ENCODE peak calls at places on chromosomes 1 and 21, in nine cellular contexts. One of them, this sample, is unnamed.
A peak's percentile ranks its signal among the peaks of the same experiment; 100 is the strongest.

GRCh38 chr1:67675800-67676199 is 9.2 kb upstream of the GADD45A start:
- DNase-seq in adrenal gland: no peak
- DNase-seq in transverse colon: no peak
- DNase-seq in suprapubic skin: no peak
- DNase-seq in heart right ventricle: no peak
- DNase-seq in lung: no peak
- DNase-seq in gastrocnemius medialis: no peak
- DNase-seq in A549: no peak
- DNase-seq in tibial artery: no peak
- DNase-seq in this sample: no peak

GRCh38 chr1:201946224-201946908 is at the start of gene LMOD1:
- DNase-seq in adrenal gland: peak; percentile 96
- DNase-seq in transverse colon: peak; percentile 82
- DNase-seq in suprapubic skin: peak; percentile 87
- DNase-seq in heart right ventricle: peak; percentile 81
- DNase-seq in lung: peak; percentile 77
- DNase-seq in gastrocnemius medialis: peak; percentile 84
- DNase-seq in A549: no peak
- DNase-seq in tibial artery: peak; percentile 99
- DNase-seq in this sample: peak; percentile 98

GRCh38 chr1:212110617-212111016 is 75.1 kb downstream of the DTL start:
- DNase-seq in adrenal gland: no peak
- DNase-seq in transverse colon: no peak
- DNase-seq in suprapubic skin: no peak
- DNase-seq in heart right ventricle: no peak
- DNase-seq in lung: no peak
- DNase-seq in gastrocnemius medialis: no peak
- DNase-seq in A549: no peak
- DNase-seq in tibial artery: no peak
- DNase-seq in this sample: no peak

GRCh38 chr1:77218477-77219165 is 609 bp downstream of the PIGK start:
- DNase-seq in adrenal gland: no peak
- DNase-seq in transverse colon: no peak
- DNase-seq in suprapubic skin: no peak
- DNase-seq in heart right ventricle: no peak
- DNase-seq in lung: no peak
- DNase-seq in gastrocnemius medialis: no peak
- DNase-seq in A549: no peak
- DNase-seq in tibial artery: no peak
- DNase-seq in this sample: no peak

GRCh38 chr1:160397651-160398050 is 2.7 kb upstream of the VANGL2 start:
- DNase-seq in adrenal gland: peak; percentile 15
- DNase-seq in transverse colon: no peak
- DNase-seq in suprapubic skin: no peak
- DNase-seq in heart right ventricle: no peak
- DNase-seq in lung: no peak
- DNase-seq in gastrocnemius medialis: no peak
- DNase-seq in A549: no peak
- DNase-seq in tibial artery: no peak
- DNase-seq in this sample: no peak

GRCh38 chr1:118973536-118974160 is 14.5 kb downstream of the TBX15 start:
- DNase-seq in adrenal gland: no peak
- DNase-seq in transverse colon: no peak
- DNase-seq in suprapubic skin: no peak
- DNase-seq in heart right ventricle: no peak
- DNase-seq in lung: no peak
- DNase-seq in gastrocnemius medialis: no peak
- DNase-seq in A549: no peak
- DNase-seq in tibial artery: peak; percentile 82
- DNase-seq in this sample: no peak

GRCh38 chr1:84961316-84961715 is 35.6 kb downstream of the MCOLN2 start:
- DNase-seq in adrenal gland: no peak
- DNase-seq in transverse colon: no peak
- DNase-seq in suprapubic skin: no peak
- DNase-seq in heart right ventricle: no peak
- DNase-seq in lung: no peak
- DNase-seq in gastrocnemius medialis: no peak
- DNase-seq in A549: no peak
- DNase-seq in tibial artery: no peak
- DNase-seq in this sample: no peak

GRCh38 chr1:78834201-78834741 is 172.3 kb downstream of the ADGRL4 start:
- DNase-seq in adrenal gland: no peak
- DNase-seq in transverse colon: no peak
- DNase-seq in suprapubic skin: no peak
- DNase-seq in heart right ventricle: no peak
- DNase-seq in lung: no peak
- DNase-seq in gastrocnemius medialis: no peak
- DNase-seq in A549: no peak
- DNase-seq in tibial artery: no peak
- DNase-seq in this sample: no peak

GRCh38 chr1:117036018-117036421 is 24.1 kb upstream of the TTF2 start:
- DNase-seq in adrenal gland: no peak
- DNase-seq in transverse colon: no peak
- DNase-seq in suprapubic skin: no peak
- DNase-seq in heart right ventricle: no peak
- DNase-seq in lung: no peak
- DNase-seq in gastrocnemius medialis: no peak
- DNase-seq in A549: no peak
- DNase-seq in tibial artery: no peak
- DNase-seq in this sample: no peak

GRCh38 chr21:32886339-32886738 is 114.8 kb upstream of the PAXBP1 start:
- DNase-seq in adrenal gland: no peak
- DNase-seq in transverse colon: no peak
- DNase-seq in suprapubic skin: no peak
- DNase-seq in heart right ventricle: no peak
- DNase-seq in lung: no peak
- DNase-seq in gastrocnemius medialis: no peak
- DNase-seq in A549: no peak
- DNase-seq in tibial artery: no peak
- DNase-seq in this sample: no peak

GRCh38 chr1:210233495-210234253 is 1.1 kb downstream of the SERTAD4 start:
- DNase-seq in adrenal gland: peak; percentile 66
- DNase-seq in transverse colon: peak; percentile 54
- DNase-seq in suprapubic skin: no peak
- DNase-seq in heart right ventricle: peak; percentile 52
- DNase-seq in lung: peak; percentile 65
- DNase-seq in gastrocnemius medialis: no peak
- DNase-seq in A549: peak; percentile 33
- DNase-seq in tibial artery: peak; percentile 79
- DNase-seq in this sample: peak; percentile 81

GRCh38 chr1:9996624-9997582 is at the start of gene RBP7:
- DNase-seq in adrenal gland: no peak
- DNase-seq in transverse colon: peak; percentile 10
- DNase-seq in suprapubic skin: peak; percentile 63
- DNase-seq in heart right ventricle: peak; percentile 37
- DNase-seq in lung: no peak
- DNase-seq in gastrocnemius medialis: no peak
- DNase-seq in A549: peak; percentile 27
- DNase-seq in tibial artery: peak; percentile 66
- DNase-seq in this sample: no peak

GRCh38 chr1:99217599-99217998 is 46.7 kb upstream of the PLPPR4 start:
- DNase-seq in adrenal gland: no peak
- DNase-seq in transverse colon: no peak
- DNase-seq in suprapubic skin: no peak
- DNase-seq in heart right ventricle: no peak
- DNase-seq in lung: no peak
- DNase-seq in gastrocnemius medialis: no peak
- DNase-seq in A549: no peak
- DNase-seq in tibial artery: no peak
- DNase-seq in this sample: no peak

GRCh38 chr1:245418029-245418428 is 263.2 kb downstream of the KIF26B start:
- DNase-seq in adrenal gland: no peak
- DNase-seq in transverse colon: no peak
- DNase-seq in suprapubic skin: no peak
- DNase-seq in heart right ventricle: no peak
- DNase-seq in lung: no peak
- DNase-seq in gastrocnemius medialis: no peak
- DNase-seq in A549: no peak
- DNase-seq in tibial artery: no peak
- DNase-seq in this sample: no peak

GRCh38 chr1:28104866-28105467 is 16.6 kb upstream of the EYA3 start:
- DNase-seq in adrenal gland: peak; percentile 78
- DNase-seq in transverse colon: peak; percentile 72
- DNase-seq in suprapubic skin: no peak
- DNase-seq in heart right ventricle: no peak
- DNase-seq in lung: peak; percentile 75
- DNase-seq in gastrocnemius medialis: no peak
- DNase-seq in A549: no peak
- DNase-seq in tibial artery: no peak
- DNase-seq in this sample: no peak

GRCh38 chr1:243917177-243917862 is 67.3 kb upstream of the AKT3 start:
- DNase-seq in adrenal gland: peak; percentile 68
- DNase-seq in transverse colon: peak; percentile 15
- DNase-seq in suprapubic skin: no peak
- DNase-seq in heart right ventricle: peak; percentile 17
- DNase-seq in lung: no peak
- DNase-seq in gastrocnemius medialis: no peak
- DNase-seq in A549: peak; percentile 48
- DNase-seq in tibial artery: no peak
- DNase-seq in this sample: no peak

GRCh38 chr1:46533179-46533864 is 18.1 kb downstream of the KNCN start:
- DNase-seq in adrenal gland: peak; percentile 63
- DNase-seq in transverse colon: peak; percentile 21
- DNase-seq in suprapubic skin: no peak
- DNase-seq in heart right ventricle: peak; percentile 50
- DNase-seq in lung: no peak
- DNase-seq in gastrocnemius medialis: no peak
- DNase-seq in A549: no peak
- DNase-seq in tibial artery: peak; percentile 72
- DNase-seq in this sample: no peak

GRCh38 chr1:235741294-235741693 is 91.7 kb upstream of the GNG4 start:
- DNase-seq in adrenal gland: no peak
- DNase-seq in transverse colon: no peak
- DNase-seq in suprapubic skin: no peak
- DNase-seq in heart right ventricle: no peak
- DNase-seq in lung: no peak
- DNase-seq in gastrocnemius medialis: no peak
- DNase-seq in A549: no peak
- DNase-seq in tibial artery: no peak
- DNase-seq in this sample: no peak

GRCh38 chr21:38323721-38324591 is 67.2 kb downstream of the KCNJ15 start:
- DNase-seq in adrenal gland: no peak
- DNase-seq in transverse colon: no peak
- DNase-seq in suprapubic skin: no peak
- DNase-seq in heart right ventricle: no peak
- DNase-seq in lung: no peak
- DNase-seq in gastrocnemius medialis: no peak
- DNase-seq in A549: no peak
- DNase-seq in tibial artery: no peak
- DNase-seq in this sample: peak; percentile 26

GRCh38 chr21:38075833-38076567 is 159.7 kb upstream of the KCNJ6 start:
- DNase-seq in adrenal gland: no peak
- DNase-seq in transverse colon: no peak
- DNase-seq in suprapubic skin: no peak
- DNase-seq in heart right ventricle: no peak
- DNase-seq in lung: no peak
- DNase-seq in gastrocnemius medialis: no peak
- DNase-seq in A549: no peak
- DNase-seq in tibial artery: no peak
- DNase-seq in this sample: no peak

GRCh38 chr1:51697160-51697559 is 80.3 kb downstream of the OSBPL9 start:
- DNase-seq in adrenal gland: no peak
- DNase-seq in transverse colon: no peak
- DNase-seq in suprapubic skin: no peak
- DNase-seq in heart right ventricle: no peak
- DNase-seq in lung: no peak
- DNase-seq in gastrocnemius medialis: no peak
- DNase-seq in A549: no peak
- DNase-seq in tibial artery: no peak
- DNase-seq in this sample: no peak

GRCh38 chr1:5370321-5370720 is 621.9 kb downstream of the NPHP4 start:
- DNase-seq in adrenal gland: no peak
- DNase-seq in transverse colon: no peak
- DNase-seq in suprapubic skin: no peak
- DNase-seq in heart right ventricle: no peak
- DNase-seq in lung: no peak
- DNase-seq in gastrocnemius medialis: no peak
- DNase-seq in A549: no peak
- DNase-seq in tibial artery: no peak
- DNase-seq in this sample: no peak

GRCh38 chr1:28322209-28322608 is 6.6 kb upstream of the MED18 start:
- DNase-seq in adrenal gland: no peak
- DNase-seq in transverse colon: peak; percentile 75
- DNase-seq in suprapubic skin: no peak
- DNase-seq in heart right ventricle: no peak
- DNase-seq in lung: no peak
- DNase-seq in gastrocnemius medialis: no peak
- DNase-seq in A549: no peak
- DNase-seq in tibial artery: no peak
- DNase-seq in this sample: no peak

GRCh38 chr1:209040351-209040750 is 543.2 kb upstream of the CAMK1G start:
- DNase-seq in adrenal gland: no peak
- DNase-seq in transverse colon: no peak
- DNase-seq in suprapubic skin: no peak
- DNase-seq in heart right ventricle: no peak
- DNase-seq in lung: no peak
- DNase-seq in gastrocnemius medialis: no peak
- DNase-seq in A549: no peak
- DNase-seq in tibial artery: no peak
- DNase-seq in this sample: no peak
- H3K27ac ChIP-seq in adrenal gland: no peak overlapping the region
- H3K27ac ChIP-seq in transverse colon: no peak overlapping the region
- H3K27ac ChIP-seq in suprapubic skin: no peak overlapping the region
- H3K27ac ChIP-seq in heart right ventricle: no peak overlapping the region
- H3K27ac ChIP-seq in lung: no peak overlapping the region
- H3K27ac ChIP-seq in gastrocnemius medialis: no peak overlapping the region
- H3K27ac ChIP-seq in A549: peak overlapping the region; percentile 13
- H3K27ac ChIP-seq in tibial artery: no peak overlapping the region
- H3K27ac ChIP-seq in this sample: no peak overlapping the region

GRCh38 chr1:223081181-223081994 is 61.7 kb downstream of the TLR5 start:
- DNase-seq in adrenal gland: peak; percentile 94
- DNase-seq in transverse colon: peak; percentile 85
- DNase-seq in suprapubic skin: peak; percentile 93
- DNase-seq in heart right ventricle: peak; percentile 87
- DNase-seq in lung: peak; percentile 88
- DNase-seq in gastrocnemius medialis: peak; percentile 72
- DNase-seq in A549: peak; percentile 76
- DNase-seq in tibial artery: peak; percentile 90
- DNase-seq in this sample: peak; percentile 88
- H3K4me3 ChIP-seq in adrenal gland: no peak overlapping the region
- H3K4me3 ChIP-seq in transverse colon: peak overlapping the region; percentile 26
- H3K4me3 ChIP-seq in suprapubic skin: peak overlapping the region; percentile 42
- H3K4me3 ChIP-seq in heart right ventricle: peak overlapping the region; percentile 25
- H3K4me3 ChIP-seq in lung: no peak overlapping the region
- H3K4me3 ChIP-seq in gastrocnemius medialis: peak overlapping the region; percentile 36
- H3K4me3 ChIP-seq in A549: peak overlapping the region; percentile 34
- H3K4me3 ChIP-seq in tibial artery: peak overlapping the region; percentile 45
- H3K4me3 ChIP-seq in this sample: peak overlapping the region; percentile 75

GRCh38 chr1:182391362-182392044 is at the start of gene GLUL:
- DNase-seq in adrenal gland: peak; percentile 97
- DNase-seq in transverse colon: peak; percentile 95
- DNase-seq in suprapubic skin: peak; percentile 95
- DNase-seq in heart right ventricle: peak; percentile 96
- DNase-seq in lung: peak; percentile 92
- DNase-seq in gastrocnemius medialis: peak; percentile 96
- DNase-seq in A549: peak; percentile 58
- DNase-seq in tibial artery: peak; percentile 98
- DNase-seq in this sample: peak; percentile 95
- TF ChIP-seq CTCF in adrenal gland: no peak
- TF ChIP-seq CTCF in transverse colon: peak; percentile 42
- TF ChIP-seq CTCF in suprapubic skin: no peak
- TF ChIP-seq CTCF in heart right ventricle: peak; percentile 30
- TF ChIP-seq CTCF in lung: no peak
- TF ChIP-seq CTCF in gastrocnemius medialis: no peak
- TF ChIP-seq CTCF in A549: no peak
- TF ChIP-seq CTCF in tibial artery: no peak
- TF ChIP-seq CTCF in this sample: no peak

GRCh38 chr1:94036721-94037120 is 84.2 kb downstream of the ABCA4 start:
- DNase-seq in adrenal gland: no peak
- DNase-seq in transverse colon: no peak
- DNase-seq in suprapubic skin: no peak
- DNase-seq in heart right ventricle: no peak
- DNase-seq in lung: no peak
- DNase-seq in gastrocnemius medialis: no peak
- DNase-seq in A549: no peak
- DNase-seq in tibial artery: no peak
- DNase-seq in this sample: no peak
- H3K27ac ChIP-seq in adrenal gland: no peak overlapping the region
- H3K27ac ChIP-seq in transverse colon: no peak overlapping the region
- H3K27ac ChIP-seq in suprapubic skin: peak overlapping the region; percentile 19
- H3K27ac ChIP-seq in heart right ventricle: no peak overlapping the region
- H3K27ac ChIP-seq in lung: no peak overlapping the region
- H3K27ac ChIP-seq in gastrocnemius medialis: no peak overlapping the region
- H3K27ac ChIP-seq in A549: no peak overlapping the region
- H3K27ac ChIP-seq in tibial artery: no peak overlapping the region
- H3K27ac ChIP-seq in this sample: peak overlapping the region; percentile 60

This sample was measured in coronary artery.